ENCODE peak calls at places on chromosomes 2 and 18, in eight cellular contexts. One of them, this sample, is unnamed.

GRCh38 chr18:56891116-56891515 is 240.0 kb downstream of the WDR7 start:
- DNase-seq in right lobe of liver: no peak
- DNase-seq in kidney: no peak
- DNase-seq in CD8-positive, alpha-beta T cell: no peak
- DNase-seq in A673: no peak
- DNase-seq in foreskin fibroblast: peak; percentile 8
- DNase-seq in fibroblast of pulmonary artery: no peak
- DNase-seq in choroid plexus epithelial cell: peak; percentile 27
- DNase-seq in this sample: no peak

GRCh38 chr18:44620821-44621220 is 59.9 kb upstream of the SETBP1 start:
- DNase-seq in A673: no peak
- DNase-seq in choroid plexus epithelial cell: no peak
- DNase-seq in foreskin fibroblast: no peak
- DNase-seq in CD8-positive, alpha-beta T cell: no peak
- DNase-seq in right lobe of liver: no peak
- DNase-seq in kidney: no peak
- DNase-seq in fibroblast of pulmonary artery: no peak
- DNase-seq in this sample: no peak

GRCh38 chr2:239716536-239717318 is 308.4 kb downstream of the NDUFA10 start:
- DNase-seq in CD8-positive, alpha-beta T cell: no peak
- DNase-seq in choroid plexus epithelial cell: no peak
- DNase-seq in A673: no peak
- DNase-seq in fibroblast of pulmonary artery: no peak
- DNase-seq in right lobe of liver: peak; percentile 22
- DNase-seq in kidney: no peak
- DNase-seq in foreskin fibroblast: peak; percentile 44
- DNase-seq in this sample: no peak

GRCh38 chr2:202149155-202149762 is 76.2 kb downstream of the KIAA2012 start:
- DNase-seq in fibroblast of pulmonary artery: peak; percentile 74
- DNase-seq in choroid plexus epithelial cell: peak; percentile 81
- DNase-seq in right lobe of liver: no peak
- DNase-seq in CD8-positive, alpha-beta T cell: no peak
- DNase-seq in foreskin fibroblast: peak; percentile 72
- DNase-seq in A673: peak; percentile 77
- DNase-seq in kidney: no peak
- DNase-seq in this sample: no peak

GRCh38 chr18:37654034-37654433 is 88.4 kb upstream of the CELF4 start:
- DNase-seq in A673: no peak
- DNase-seq in right lobe of liver: no peak
- DNase-seq in kidney: no peak
- DNase-seq in CD8-positive, alpha-beta T cell: no peak
- DNase-seq in foreskin fibroblast: no peak
- DNase-seq in fibroblast of pulmonary artery: no peak
- DNase-seq in choroid plexus epithelial cell: no peak
- DNase-seq in this sample: no peak

GRCh38 chr2:225008935-225009334 is 33.3 kb downstream of the DOCK10 start:
- DNase-seq in fibroblast of pulmonary artery: no peak
- DNase-seq in CD8-positive, alpha-beta T cell: no peak
- DNase-seq in A673: peak; percentile 37
- DNase-seq in right lobe of liver: no peak
- DNase-seq in kidney: no peak
- DNase-seq in foreskin fibroblast: no peak
- DNase-seq in choroid plexus epithelial cell: peak; percentile 51
- DNase-seq in this sample: peak; percentile 41

GRCh38 chr2:91442246-91442905 is 2750.9 kb downstream of the RPIA start:
- DNase-seq in choroid plexus epithelial cell: no peak
- DNase-seq in kidney: peak; percentile 78
- DNase-seq in CD8-positive, alpha-beta T cell: no peak
- DNase-seq in fibroblast of pulmonary artery: no peak
- DNase-seq in A673: peak; percentile 18
- DNase-seq in right lobe of liver: peak; percentile 62
- DNase-seq in foreskin fibroblast: peak; percentile 11
- DNase-seq in this sample: no peak

GRCh38 chr2:184154438-184154837 is 443.9 kb upstream of the ZNF804A start:
- DNase-seq in fibroblast of pulmonary artery: no peak
- DNase-seq in right lobe of liver: no peak
- DNase-seq in A673: no peak
- DNase-seq in kidney: no peak
- DNase-seq in CD8-positive, alpha-beta T cell: no peak
- DNase-seq in foreskin fibroblast: peak; percentile 0
- DNase-seq in choroid plexus epithelial cell: no peak
- DNase-seq in this sample: no peak

GRCh38 chr2:30351087-30351486 is 96.0 kb upstream of the LCLAT1 start:
- DNase-seq in A673: no peak
- DNase-seq in CD8-positive, alpha-beta T cell: no peak
- DNase-seq in kidney: peak; percentile 89
- DNase-seq in choroid plexus epithelial cell: no peak
- DNase-seq in foreskin fibroblast: no peak
- DNase-seq in right lobe of liver: no peak
- DNase-seq in fibroblast of pulmonary artery: peak; percentile 57
- DNase-seq in this sample: no peak

GRCh38 chr2:133676392-133677130 is 108.3 kb upstream of the NCKAP5 start:
- DNase-seq in fibroblast of pulmonary artery: peak; percentile 38
- DNase-seq in right lobe of liver: no peak
- DNase-seq in foreskin fibroblast: peak; percentile 80
- DNase-seq in CD8-positive, alpha-beta T cell: no peak
- DNase-seq in A673: peak; percentile 43
- DNase-seq in choroid plexus epithelial cell: peak; percentile 63
- DNase-seq in kidney: no peak
- DNase-seq in this sample: no peak

GRCh38 chr2:168244318-168244717 is 3.1 kb downstream of the STK39 start:
- DNase-seq in foreskin fibroblast: peak; percentile 25
- DNase-seq in CD8-positive, alpha-beta T cell: peak; percentile 12
- DNase-seq in right lobe of liver: no peak
- DNase-seq in fibroblast of pulmonary artery: no peak
- DNase-seq in kidney: no peak
- DNase-seq in choroid plexus epithelial cell: peak; percentile 31
- DNase-seq in A673: peak; percentile 24
- DNase-seq in this sample: peak; percentile 86

GRCh38 chr2:20584637-20585321 is 66.1 kb downstream of the HS1BP3 start:
- DNase-seq in right lobe of liver: peak; percentile 31
- DNase-seq in CD8-positive, alpha-beta T cell: no peak
- DNase-seq in choroid plexus epithelial cell: peak; percentile 98
- DNase-seq in kidney: peak; percentile 59
- DNase-seq in A673: peak; percentile 80
- DNase-seq in fibroblast of pulmonary artery: peak; percentile 96
- DNase-seq in foreskin fibroblast: peak; percentile 98
- DNase-seq in this sample: no peak

GRCh38 chr2:88002359-88002707 is 14.0 kb downstream of the RNU2-63P start:
- DNase-seq in CD8-positive, alpha-beta T cell: no peak
- DNase-seq in foreskin fibroblast: no peak
- DNase-seq in kidney: no peak
- DNase-seq in A673: no peak
- DNase-seq in fibroblast of pulmonary artery: no peak
- DNase-seq in right lobe of liver: no peak
- DNase-seq in choroid plexus epithelial cell: no peak
- DNase-seq in this sample: no peak

GRCh38 chr2:88006912-88007439 is 9.4 kb downstream of the RNU2-63P start:
- DNase-seq in A673: no peak
- DNase-seq in right lobe of liver: no peak
- DNase-seq in CD8-positive, alpha-beta T cell: no peak
- DNase-seq in foreskin fibroblast: no peak
- DNase-seq in choroid plexus epithelial cell: no peak
- DNase-seq in kidney: no peak
- DNase-seq in fibroblast of pulmonary artery: no peak
- DNase-seq in this sample: no peak

GRCh38 chr2:88003074-88003755 is 13.1 kb downstream of the RNU2-63P start:
- DNase-seq in A673: no peak
- DNase-seq in choroid plexus epithelial cell: peak; percentile 33
- DNase-seq in foreskin fibroblast: peak; percentile 20
- DNase-seq in right lobe of liver: no peak
- DNase-seq in kidney: no peak
- DNase-seq in CD8-positive, alpha-beta T cell: no peak
- DNase-seq in fibroblast of pulmonary artery: peak; percentile 10
- DNase-seq in this sample: no peak

GRCh38 chr2:88010136-88010535 is 6.2 kb downstream of the RNU2-63P start:
- DNase-seq in kidney: no peak
- DNase-seq in CD8-positive, alpha-beta T cell: no peak
- DNase-seq in right lobe of liver: no peak
- DNase-seq in foreskin fibroblast: no peak
- DNase-seq in choroid plexus epithelial cell: no peak
- DNase-seq in fibroblast of pulmonary artery: no peak
- DNase-seq in A673: no peak
- DNase-seq in this sample: no peak

GRCh38 chr2:88005776-88006175 is 10.6 kb downstream of the RNU2-63P start:
- DNase-seq in foreskin fibroblast: no peak
- DNase-seq in A673: no peak
- DNase-seq in choroid plexus epithelial cell: no peak
- DNase-seq in right lobe of liver: no peak
- DNase-seq in kidney: no peak
- DNase-seq in CD8-positive, alpha-beta T cell: no peak
- DNase-seq in fibroblast of pulmonary artery: no peak
- DNase-seq in this sample: no peak
- H3K4me3 ChIP-seq in foreskin fibroblast: no peak overlapping the region
- H3K4me3 ChIP-seq in A673: no peak overlapping the region
- H3K4me3 ChIP-seq in choroid plexus epithelial cell: no peak overlapping the region
- H3K4me3 ChIP-seq in right lobe of liver: no peak overlapping the region
- H3K4me3 ChIP-seq in kidney: no peak overlapping the region
- H3K4me3 ChIP-seq in CD8-positive, alpha-beta T cell: no peak overlapping the region
- H3K4me3 ChIP-seq in fibroblast of pulmonary artery: no peak overlapping the region
- H3K4me3 ChIP-seq in this sample: no peak overlapping the region

GRCh38 chr2:5690231-5690630 is 2.0 kb upstream of the SOX11 start:
- DNase-seq in right lobe of liver: no peak
- DNase-seq in A673: no peak
- DNase-seq in choroid plexus epithelial cell: no peak
- DNase-seq in fibroblast of pulmonary artery: no peak
- DNase-seq in foreskin fibroblast: no peak
- DNase-seq in CD8-positive, alpha-beta T cell: no peak
- DNase-seq in kidney: no peak
- DNase-seq in this sample: no peak

GRCh38 chr2:5691659-5692529 is at the start of gene SOX11:
- DNase-seq in CD8-positive, alpha-beta T cell: no peak
- DNase-seq in A673: peak; percentile 96
- DNase-seq in foreskin fibroblast: peak; percentile 86
- DNase-seq in right lobe of liver: no peak
- DNase-seq in fibroblast of pulmonary artery: peak; percentile 56
- DNase-seq in kidney: peak; percentile 72
- DNase-seq in choroid plexus epithelial cell: peak; percentile 94
- DNase-seq in this sample: no peak

GRCh38 chr2:5690718-5691658 is 1.2 kb upstream of the SOX11 start:
- DNase-seq in kidney: peak; percentile 65
- DNase-seq in right lobe of liver: no peak
- DNase-seq in fibroblast of pulmonary artery: no peak
- DNase-seq in A673: peak; percentile 81
- DNase-seq in choroid plexus epithelial cell: peak; percentile 34
- DNase-seq in CD8-positive, alpha-beta T cell: no peak
- DNase-seq in foreskin fibroblast: peak; percentile 34
- DNase-seq in this sample: no peak

GRCh38 chr2:5692561-5693287 is 540 bp downstream of the SOX11 start:
- DNase-seq in A673: peak; percentile 51
- DNase-seq in kidney: peak; percentile 68
- DNase-seq in fibroblast of pulmonary artery: peak; percentile 7
- DNase-seq in CD8-positive, alpha-beta T cell: no peak
- DNase-seq in right lobe of liver: no peak
- DNase-seq in choroid plexus epithelial cell: peak; percentile 60
- DNase-seq in foreskin fibroblast: peak; percentile 39
- DNase-seq in this sample: no peak

GRCh38 chr2:5689790-5690189 is 2.4 kb upstream of the SOX11 start:
- DNase-seq in foreskin fibroblast: no peak
- DNase-seq in CD8-positive, alpha-beta T cell: no peak
- DNase-seq in choroid plexus epithelial cell: no peak
- DNase-seq in A673: no peak
- DNase-seq in right lobe of liver: no peak
- DNase-seq in kidney: no peak
- DNase-seq in fibroblast of pulmonary artery: no peak
- DNase-seq in this sample: no peak
- H3K4me3 ChIP-seq in foreskin fibroblast: no peak overlapping the region
- H3K4me3 ChIP-seq in CD8-positive, alpha-beta T cell: no peak overlapping the region
- H3K4me3 ChIP-seq in choroid plexus epithelial cell: no peak overlapping the region
- H3K4me3 ChIP-seq in A673: peak overlapping the region; percentile 86
- H3K4me3 ChIP-seq in right lobe of liver: no peak overlapping the region
- H3K4me3 ChIP-seq in kidney: no peak overlapping the region
- H3K4me3 ChIP-seq in fibroblast of pulmonary artery: no peak overlapping the region
- H3K4me3 ChIP-seq in this sample: no peak overlapping the region

GRCh38 chr2:39227628-39228412 is 15.9 kb downstream of the CDKL4 start:
- DNase-seq in choroid plexus epithelial cell: peak; percentile 89
- DNase-seq in fibroblast of pulmonary artery: peak; percentile 80
- DNase-seq in foreskin fibroblast: peak; percentile 91
- DNase-seq in right lobe of liver: peak; percentile 83
- DNase-seq in A673: peak; percentile 77
- DNase-seq in kidney: peak; percentile 87
- DNase-seq in CD8-positive, alpha-beta T cell: peak; percentile 79
- DNase-seq in this sample: no peak
- H3K4me3 ChIP-seq in choroid plexus epithelial cell: peak overlapping the region; percentile 52
- H3K4me3 ChIP-seq in fibroblast of pulmonary artery: peak overlapping the region; percentile 36
- H3K4me3 ChIP-seq in foreskin fibroblast: peak overlapping the region; percentile 25
- H3K4me3 ChIP-seq in right lobe of liver: no peak overlapping the region
- H3K4me3 ChIP-seq in A673: peak overlapping the region; percentile 27
- H3K4me3 ChIP-seq in kidney: peak overlapping the region; percentile 39
- H3K4me3 ChIP-seq in CD8-positive, alpha-beta T cell: peak overlapping the region; percentile 35
- H3K4me3 ChIP-seq in this sample: no peak overlapping the region

GRCh38 chr2:13005048-13005447 is 288.3 kb downstream of the TRIB2 start:
- DNase-seq in kidney: no peak
- DNase-seq in foreskin fibroblast: no peak
- DNase-seq in A673: no peak
- DNase-seq in CD8-positive, alpha-beta T cell: no peak
- DNase-seq in choroid plexus epithelial cell: no peak
- DNase-seq in right lobe of liver: no peak
- DNase-seq in fibroblast of pulmonary artery: no peak
- DNase-seq in this sample: no peak

GRCh38 chr2:13006829-13007715 is 290.3 kb downstream of the TRIB2 start:
- DNase-seq in CD8-positive, alpha-beta T cell: peak; percentile 52
- DNase-seq in fibroblast of pulmonary artery: peak; percentile 86
- DNase-seq in kidney: no peak
- DNase-seq in choroid plexus epithelial cell: peak; percentile 87
- DNase-seq in foreskin fibroblast: peak; percentile 90
- DNase-seq in right lobe of liver: no peak
- DNase-seq in A673: peak; percentile 90
- DNase-seq in this sample: peak; percentile 42

GRCh38 chr2:13003500-13003899 is 286.8 kb downstream of the TRIB2 start:
- DNase-seq in CD8-positive, alpha-beta T cell: no peak
- DNase-seq in A673: no peak
- DNase-seq in kidney: no peak
- DNase-seq in fibroblast of pulmonary artery: peak; percentile 23
- DNase-seq in choroid plexus epithelial cell: peak; percentile 15
- DNase-seq in right lobe of liver: no peak
- DNase-seq in foreskin fibroblast: peak; percentile 55
- DNase-seq in this sample: no peak

GRCh38 chr2:13006407-13006806 is 289.7 kb downstream of the TRIB2 start:
- DNase-seq in foreskin fibroblast: no peak
- DNase-seq in choroid plexus epithelial cell: peak; percentile 52
- DNase-seq in A673: peak; percentile 35
- DNase-seq in CD8-positive, alpha-beta T cell: no peak
- DNase-seq in kidney: no peak
- DNase-seq in fibroblast of pulmonary artery: peak; percentile 56
- DNase-seq in right lobe of liver: no peak
- DNase-seq in this sample: no peak

DNA sequence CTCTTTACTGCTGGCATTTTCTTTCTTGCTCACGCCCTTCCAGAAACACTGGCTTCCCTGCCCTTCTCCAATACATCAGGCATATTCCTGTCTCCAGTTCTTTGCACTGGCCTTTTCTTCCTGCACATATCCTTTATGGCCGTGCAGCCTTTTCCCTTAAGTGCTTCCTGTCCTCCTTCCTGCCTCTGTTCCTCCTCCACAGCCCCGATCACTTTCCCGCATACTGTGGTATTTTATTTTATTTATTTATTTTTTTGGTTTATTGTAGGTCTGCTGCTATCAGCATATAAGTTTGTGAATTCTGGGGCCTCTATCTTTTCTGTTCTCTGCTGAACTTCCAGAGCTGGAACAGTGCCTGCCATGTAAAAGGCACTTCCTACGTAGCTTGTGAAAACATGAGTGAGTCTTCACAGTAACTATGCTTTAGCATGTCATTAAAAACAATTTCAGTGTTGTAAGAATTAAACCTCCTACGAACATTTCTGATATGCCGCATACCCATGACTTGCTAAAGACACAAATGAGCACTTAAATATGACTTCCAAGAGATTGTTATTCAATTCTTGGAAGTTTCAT is 289.1 kb downstream of the TRIB2 start:
- DNase-seq in A673: peak; percentile 54
- DNase-seq in kidney: no peak
- DNase-seq in fibroblast of pulmonary artery: peak; percentile 85
- DNase-seq in right lobe of liver: no peak
- DNase-seq in choroid plexus epithelial cell: peak; percentile 76
- DNase-seq in CD8-positive, alpha-beta T cell: no peak
- DNase-seq in foreskin fibroblast: no peak
- DNase-seq in this sample: no peak
- H3K4me3 ChIP-seq in A673: peak overlapping the region; percentile 9
- H3K4me3 ChIP-seq in kidney: no peak overlapping the region
- H3K4me3 ChIP-seq in fibroblast of pulmonary artery: peak overlapping the region; percentile 41
- H3K4me3 ChIP-seq in right lobe of liver: no peak overlapping the region
- H3K4me3 ChIP-seq in choroid plexus epithelial cell: no peak overlapping the region
- H3K4me3 ChIP-seq in CD8-positive, alpha-beta T cell: no peak overlapping the region
- H3K4me3 ChIP-seq in foreskin fibroblast: no peak overlapping the region
- H3K4me3 ChIP-seq in this sample: no peak overlapping the region

This sample was measured in Jurkat, Clone E6-1.